ENCODE peak calls at places on chromosomes 4 and X, in six cellular contexts. A is mesendoderm, F is IMR-90, X is neuronal stem cell, O is mesenchymal stem cell, J is H1. B is an unnamed sample.

GRCh38 chr4:170248576-170248975 is 158.8 kb upstream of the AADAT start:
- DNase-seq in A (no peak), F (no peak), X (no peak), O (no peak), J (no peak), B (no peak)

GRCh38 chrX:18810416-18810815 is 103.0 kb downstream of the PPEF1 start:
- DNase-seq in A (no peak), F (no peak), X (no peak), O (no peak), J (no peak), B (no peak)

GRCh38 chrX:44244008-44244407 is 99.5 kb downstream of the EFHC2 start:
- DNase-seq in A (peak), F (peak), X (peak), O (peak), J (no peak), B (no peak)

GRCh38 chr4:154076921-154077320 is 288.0 kb upstream of the SFRP2 start:
- DNase-seq in A (no peak), F (no peak), X (no peak), O (peak), J (no peak), B (no peak)

GRCh38 chrX:68929332-68930150 is 100.7 kb downstream of the EFNB1 start:
- DNase-seq in A (peak), F (peak), X (no peak), O (peak), J (no peak), B (no peak)

GRCh38 chr4:65668201-65669007 is 1.9 kb downstream of the EPHA5 start:
- DNase-seq in A (peak), F (no peak), X (peak), O (peak), J (no peak), B (peak)

GRCh38 chr4:126513596-126513995 is 1119.2 kb upstream of the INTU start:
- DNase-seq in A (peak), F (no peak), X (no peak), O (no peak), J (no peak), B (no peak)

GRCh38 chr4:93759506-93759905 is 69.0 kb upstream of the ATOH1 start:
- DNase-seq in A (no peak), F (no peak), X (no peak), O (no peak), J (no peak), B (no peak)

GRCh38 chr4:57148831-57149230 is 38.6 kb upstream of the IGFBP7 start:
- DNase-seq in A (no peak), F (peak), X (no peak), O (peak), J (no peak), B (no peak)

GRCh38 chr4:184595430-184595829 is 53.8 kb downstream of the CASP3 start:
- DNase-seq in A (no peak), F (no peak), X (no peak), O (no peak), J (no peak), B (no peak)
- H2BK15ac ChIP-seq in A (no peak), F (no peak), X (no peak), O (no peak), J (no peak), B (no peak)

DNA sequence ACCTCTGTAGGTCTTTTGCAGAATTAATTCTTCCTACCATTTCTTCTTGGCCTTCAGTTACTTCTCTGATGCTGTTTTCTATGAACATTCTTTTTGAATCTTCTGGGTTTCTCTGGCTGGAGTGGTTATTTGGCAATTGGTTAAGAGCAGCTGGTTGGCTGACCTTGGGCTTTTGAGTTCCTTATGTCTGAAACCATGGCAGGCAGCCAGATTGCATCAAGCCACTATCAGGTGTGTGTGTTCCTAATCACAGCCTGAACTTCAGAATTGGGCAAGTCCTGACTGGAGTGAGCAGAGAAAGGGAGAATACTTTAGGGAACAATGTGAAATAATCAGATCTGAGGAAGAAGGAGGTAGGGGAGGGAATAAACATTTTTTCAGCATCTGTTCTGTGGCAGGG is 90.2 kb downstream of the ARHGAP10 start:
- DNase-seq in A (no peak), F (peak), X (no peak), O (peak), J (no peak), B (no peak)
- H2BK15ac ChIP-seq in A (no peak), F (no peak), X (no peak), O (no peak), J (no peak), B (no peak)

GRCh38 chrX:103805860-103806259 is 26.2 kb downstream of the RAB9B start:
- DNase-seq in A (no peak), F (no peak), X (no peak), O (no peak), J (no peak), B (no peak)

GRCh38 chrX:103817502-103817901 is 14.6 kb downstream of the RAB9B start:
- DNase-seq in A (peak), F (peak), X (peak), O (peak), J (no peak), B (no peak)

GRCh38 chrX:103806862-103807474 is 25.1 kb downstream of the RAB9B start:
- DNase-seq in A (no peak), F (no peak), X (no peak), O (no peak), J (no peak), B (no peak)

DNA sequence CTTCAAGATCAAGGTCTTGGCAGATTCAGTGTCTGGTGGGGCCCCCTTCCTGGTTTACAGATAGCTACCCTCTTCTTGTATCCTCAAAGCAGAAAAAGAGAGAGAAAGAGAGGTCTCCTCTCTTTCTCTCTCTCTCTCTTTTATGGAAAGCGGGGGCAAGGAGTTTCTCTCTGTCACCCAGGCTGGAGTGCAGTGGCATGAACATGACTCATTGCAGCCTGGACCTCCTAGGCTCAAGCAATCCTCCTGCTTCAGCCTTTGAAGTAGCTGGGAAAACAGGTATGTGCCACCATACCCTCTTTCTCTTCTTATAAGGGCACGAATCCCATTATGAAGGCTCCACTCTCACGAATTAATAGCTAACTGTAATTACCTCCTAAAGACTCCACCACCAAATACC is 20.2 kb downstream of the RAB9B start:
- DNase-seq in A (no peak), F (no peak), X (no peak), O (no peak), J (no peak), B (no peak)
- H2BK15ac ChIP-seq in A (no peak), F (no peak), X (no peak), O (no peak), J (no peak), B (no peak)

GRCh38 chrX:24190500-24191156 is 41.1 kb downstream of the ZFX start:
- DNase-seq in A (no peak), F (peak), X (no peak), O (peak), J (no peak), B (no peak)

GRCh38 chrX:24184018-24184417 is 34.5 kb downstream of the ZFX start:
- DNase-seq in A (no peak), F (no peak), X (no peak), O (no peak), J (no peak), B (no peak)

GRCh38 chrX:24186483-24186882 is 37.0 kb downstream of the ZFX start:
- DNase-seq in A (no peak), F (no peak), X (no peak), O (no peak), J (no peak), B (no peak)

GRCh38 chrX:24189490-24189889 is 40.0 kb downstream of the ZFX start:
- DNase-seq in A (no peak), F (no peak), X (no peak), O (no peak), J (no peak), B (no peak)

GRCh38 chrX:24186986-24187385 is 37.5 kb downstream of the ZFX start:
- DNase-seq in A (no peak), F (no peak), X (no peak), O (no peak), J (no peak), B (no peak)
- H2BK15ac ChIP-seq in A (no peak), F (no peak), X (no peak), O (no peak), J (no peak), B (no peak)